ENCODE peak calls at places on chromosomes 11 and 22, in seven cellular contexts. R, I, A, C, J, D and T are unnamed samples.
A peak's percentile ranks its signal among the peaks of the same experiment; 100 is the strongest.

GRCh38 chr11:100525197-100525596 is 161.9 kb upstream of the ARHGAP42 start:
- DNase-seq in R (no peak), J (no peak), D (no peak), C (no peak), I (no peak), A (no peak), T (no peak)

GRCh38 chr11:65790104-65790901 is 3.4 kb downstream of the OVOL1 start:
- DNase-seq in R (no peak), J (no peak), D (no peak), A (no peak), I (no peak), C (no peak), T (no peak)

GRCh38 chr11:11538277-11538960 is 83.4 kb downstream of the GALNT18 start:
- DNase-seq in I (no peak), C (no peak), D (no peak), A (no peak), R (no peak), J (no peak), T (no peak)

GRCh38 chr22:29299136-29299900 is 7.1 kb upstream of the GAS2L1 start:
- DNase-seq in J (no peak), A (no peak), D (no peak), R (no peak), I (no peak), C (no peak), T (no peak)

GRCh38 chr11:84164722-84165121 is 878.6 kb upstream of the CCDC90B start:
- DNase-seq in I (no peak), D (no peak), R (no peak), A (no peak), C (no peak), J (no peak), T (no peak)

GRCh38 chr22:36359172-36359973 is 28.4 kb downstream of the MYH9 start:
- DNase-seq in A (no peak), J (no peak), C (no peak), R (no peak), I (no peak), D (no peak), T (no peak)

GRCh38 chr11:50267851-50268250 is 235.2 kb downstream of the OR4C45 start:
- DNase-seq in R (no peak), D (no peak), I (no peak), A (peak; percentile 4), J (no peak), C (no peak), T (no peak)

GRCh38 chr22:24471570-24471969 is 23.6 kb upstream of the UPB1 start:
- DNase-seq in J (peak; percentile 74), I (no peak), D (no peak), A (no peak), C (no peak), R (no peak), T (no peak)

GRCh38 chr11:84558085-84558905 is 1068.8 kb downstream of the DLG2 start:
- DNase-seq in A (peak; percentile 16), R (peak; percentile 31), D (no peak), I (no peak), C (peak; percentile 18), J (no peak), T (no peak)

GRCh38 chr11:693887-694562 is 997 bp downstream of the DEAF1 start:
- DNase-seq in I (peak; percentile 88), D (no peak), A (no peak), C (no peak), J (peak; percentile 79), R (peak; percentile 69), T (no peak)

GRCh38 chr11:32494629-32495028 is 59.3 kb upstream of the WT1 start:
- DNase-seq in C (no peak), A (no peak), D (no peak), I (no peak), J (no peak), R (no peak), T (no peak)

GRCh38 chr11:38153985-38154384 is 1555.9 kb upstream of the RAG2 start:
- DNase-seq in R (no peak), C (no peak), I (no peak), A (no peak), D (no peak), J (no peak), T (no peak)

GRCh38 chr11:78228467-78228866 is 39.7 kb downstream of the USP35 start:
- DNase-seq in I (no peak), J (no peak), D (no peak), R (peak; percentile 22), A (peak; percentile 66), C (peak; percentile 32), T (peak; percentile 70)
- TF ChIP-seq CTCF in I (peak; percentile 43), J (peak; percentile 43), D (peak; percentile 75), R (peak; percentile 64), A (peak; percentile 82), C (peak; percentile 77), T (peak; percentile 50)

GRCh38 chr22:38494498-38494897 is 11.6 kb downstream of the DDX17 start:
- DNase-seq in R (no peak), J (no peak), C (no peak), A (no peak), D (no peak), I (no peak), T (no peak)
- TF ChIP-seq POLR2A in R (no peak), J (no peak), C (no peak), A (no peak), D (no peak), I (no peak), T (no peak)

GRCh38 chr11:19239039-19239438 is 1.7 kb downstream of the E2F8 start:
- DNase-seq in D (no peak), R (no peak), A (peak; percentile 17), C (no peak), I (no peak), J (no peak), T (peak; percentile 0)

GRCh38 chr11:19243143-19243542 is 2.4 kb upstream of the E2F8 start:
- DNase-seq in J (no peak), I (no peak), C (no peak), R (no peak), D (no peak), A (no peak), T (no peak)

GRCh38 chr11:19242184-19242932 is 1.6 kb upstream of the E2F8 start:
- DNase-seq in A (no peak), I (peak; percentile 78), D (no peak), C (no peak), R (peak; percentile 16), J (no peak), T (peak; percentile 53)

GRCh38 chr11:19241260-19242183 is 777 bp upstream of the E2F8 start:
- DNase-seq in C (no peak), J (peak; percentile 66), R (peak; percentile 49), A (peak; percentile 90), D (no peak), I (peak; percentile 91), T (no peak)

GRCh38 chr11:19240420-19241259 is at the start of gene E2F8:
- DNase-seq in J (peak; percentile 90), C (peak; percentile 93), A (peak; percentile 98), I (peak; percentile 94), R (peak; percentile 96), D (peak; percentile 80), T (peak; percentile 96)
- TF ChIP-seq POLR2AphosphoS5 in J (no peak), C (peak; percentile 70), A (peak; percentile 70), I (no peak), R (no peak), D (no peak), T (no peak)

GRCh38 chr11:73314121-73314948 is 6.3 kb downstream of the ARHGEF17 start:
- DNase-seq in D (no peak), R (peak; percentile 12), I (no peak), C (no peak), A (peak; percentile 42), J (peak; percentile 67), T (no peak)
- TF ChIP-seq CTCF in D (no peak), R (no peak), I (no peak), C (no peak), A (no peak), J (no peak), T (no peak)